ENCODE peak calls at places on chromosomes 11 and 22, in four cellular contexts. R, I, E and V are unnamed samples.

GRCh38 chr11:1682225-1682901 is 14.6 kb upstream of the KRTAP5-6 start:
- DNase-seq in R (no peak), E (peak; percentile 27), I (no peak), V (no peak)

GRCh38 chr11:111633756-111634362 is 31.6 kb downstream of the SIK2 start:
- DNase-seq in E (no peak), R (no peak), I (no peak), V (peak; percentile 33)

GRCh38 chr11:35144103-35144741 is 5.3 kb downstream of the CD44 start:
- DNase-seq in E (no peak), I (no peak), R (peak; percentile 64), V (peak; percentile 11)

GRCh38 chr11:105135873-105136272 is 3.7 kb downstream of the CARD18 start:
- DNase-seq in I (no peak), E (no peak), R (no peak), V (no peak)

GRCh38 chr11:17641792-17642350 is 77.5 kb upstream of the MYOD1 start:
- DNase-seq in I (no peak), R (no peak), E (peak; percentile 39), V (no peak)

GRCh38 chr22:31628969-31629723 is 32.9 kb downstream of the PISD start:
- DNase-seq in R (no peak), I (no peak), E (peak; percentile 46), V (no peak)

GRCh38 chr22:24059793-24060192 is 48.7 kb downstream of the CABIN1 start:
- DNase-seq in R (no peak), E (no peak), I (no peak), V (no peak)

GRCh38 chr22:39092111-39092867 is 4.8 kb upstream of the APOBEC3H start:
- DNase-seq in E (no peak), I (no peak), R (no peak), V (no peak)

GRCh38 chr22:37241351-37242142 is 2.5 kb downstream of the RAC2 start:
- DNase-seq in E (peak; percentile 51), R (no peak), I (no peak), V (no peak)